ENCODE peak calls at places on chromosomes 1 and 21, in seven cellular contexts. E is CD8-positive, alpha-beta T cell; J is tibial nerve; B is PC-3; U is fibroblast of lung; D is heart left ventricle; H is upper lobe of right lung. M is an unnamed sample. For H3K4me1 and H3K27me3, the result is how much of the 10 kb centered on the place peaks cover.

GRCh38 chr1:38728176-38728908 is 131.2 kb downstream of the RRAGC start:
- DNase-seq in U (peak), H (no peak), E (no peak), D (peak), B (peak), J (peak), M (peak)

GRCh38 chr1:224340711-224341384 is 10.9 kb upstream of the NVL start:
- DNase-seq in J (no peak), H (peak), B (peak), D (no peak), E (peak), U (peak), M (no peak)

GRCh38 chr1:39328110-39328509 is 123.6 kb downstream of the MACF1 start:
- DNase-seq in E (no peak), H (no peak), D (no peak), U (peak), J (no peak), B (no peak), M (no peak)

GRCh38 chr1:176959461-176959860 is 205.1 kb downstream of the ASTN1 start:
- DNase-seq in B (no peak), J (no peak), D (no peak), H (no peak), U (no peak), E (no peak), M (no peak)

GRCh38 chr21:38839683-38840286 is 34.1 kb downstream of the ETS2 start:
- DNase-seq in U (peak), E (no peak), H (no peak), D (no peak), J (no peak), B (peak), M (peak)

GRCh38 chr1:223836586-223836985 is 9.2 kb downstream of the TP53BP2 start:
- DNase-seq in J (no peak), D (no peak), U (no peak), E (no peak), H (no peak), B (peak), M (no peak)

GRCh38 chr1:168419746-168420145 is 124.1 kb downstream of the XCL2 start:
- DNase-seq in D (no peak), H (no peak), J (no peak), U (peak), E (no peak), B (no peak), M (no peak)

GRCh38 chr1:235411489-235412486 is 44.6 kb downstream of the TBCE start:
- DNase-seq in D (no peak), H (no peak), B (no peak), U (peak), J (no peak), E (no peak), M (peak)

GRCh38 chr1:180954766-180955165 is 42.1 kb downstream of the KIAA1614 start:
- DNase-seq in J (no peak), D (no peak), U (no peak), H (peak), B (no peak), E (no peak), M (no peak)

GRCh38 chr1:12760256-12760795 is 13.2 kb upstream of the PRAMEF12 start:
- DNase-seq in U (no peak), E (no peak), D (no peak), H (no peak), J (no peak), B (no peak), M (no peak)

GRCh38 chr21:42496839-42497202 is 797 bp upstream of the RSPH1 start:
- DNase-seq in U (no peak), J (no peak), H (no peak), E (no peak), D (no peak), B (no peak), M (peak)

GRCh38 chr1:226651732-226652105 is 87.4 kb downstream of the ITPKB start:
- DNase-seq in U (no peak), J (no peak), D (no peak), B (no peak), H (no peak), E (no peak), M (no peak)

GRCh38 chr1:13960376-13960987 is 260.5 kb downstream of the PRDM2 start:
- DNase-seq in J (peak), U (peak), D (peak), E (peak), H (peak), B (peak), M (peak)

GRCh38 chr1:158087320-158087927 is 93.3 kb upstream of the CD1D start:
- DNase-seq in B (peak), H (no peak), J (peak), E (no peak), D (peak), U (peak), M (peak)
- TF ChIP-seq CTCF in B (peak), H (peak), J (peak), E (no peak), D (peak), U (peak), M (peak)

GRCh38 chr1:155134322-155134721 is 1.3 kb upstream of the SLC50A1 start:
- DNase-seq in E (no peak), J (no peak), U (no peak), B (peak), D (no peak), H (no peak), M (no peak)

GRCh38 chr1:155134858-155135415 is 715 bp upstream of the SLC50A1 start:
- DNase-seq in J (peak), E (no peak), H (peak), U (peak), D (peak), B (peak), M (peak)

GRCh38 chr1:155137129-155137528 is 1.5 kb downstream of the SLC50A1 start:
- DNase-seq in U (no peak), D (no peak), H (no peak), B (no peak), E (no peak), J (no peak), M (no peak)

GRCh38 chr1:155136728-155137127 is 1.1 kb downstream of the SLC50A1 start:
- DNase-seq in B (no peak), J (no peak), H (no peak), U (no peak), E (no peak), D (no peak), M (peak)

GRCh38 chr1:155135416-155136197 is at the start of gene SLC50A1:
- DNase-seq in D (peak), E (peak), H (peak), U (peak), B (peak), J (peak), M (peak)
- H3K4me1 ChIP-seq in D (half or more), E (under half), H (under half), U (under half), B (half or more), J (half or more), M (under half)

GRCh38 chr1:203049077-203049476 is 22.8 kb downstream of the PPFIA4 start:
- DNase-seq in B (no peak), J (no peak), D (no peak), U (no peak), E (no peak), H (no peak), M (no peak)
- H3K27me3 ChIP-seq in B (under half), J (under half), D (under half), U (under half), E (under half), H (under half), M (under half)

DNA sequence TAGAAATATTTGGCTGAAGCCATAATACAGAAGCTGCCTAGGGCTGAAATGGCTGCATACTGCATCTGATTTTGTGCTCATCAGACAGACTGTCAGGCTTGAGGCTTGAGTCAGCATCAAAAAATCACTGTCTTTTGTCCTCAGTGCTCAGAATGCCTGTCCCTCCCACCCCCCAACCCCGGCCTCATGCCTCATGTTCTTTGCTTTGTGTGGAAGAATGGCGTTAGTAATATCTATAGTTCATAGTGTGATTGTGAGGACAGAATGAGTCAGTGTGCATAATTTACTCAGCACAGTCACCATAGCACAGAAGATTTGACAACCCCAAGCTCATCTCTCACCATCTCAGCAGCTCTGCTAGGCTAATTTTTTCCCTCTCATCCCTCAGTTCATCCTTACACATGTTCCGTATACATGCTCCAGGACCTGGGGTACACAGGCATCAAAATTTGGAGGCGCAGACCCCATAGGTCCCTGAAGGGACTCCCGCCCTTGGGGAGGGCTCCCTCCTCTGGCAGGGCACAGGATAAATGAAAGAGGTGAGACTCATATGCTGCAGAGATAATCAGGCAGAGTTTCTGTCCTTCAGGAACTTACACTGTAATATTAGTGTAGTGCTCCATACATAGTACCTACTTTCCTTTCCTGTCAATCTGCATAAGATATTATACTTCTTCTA is 159.1 kb upstream of the C8B start:
- DNase-seq in U (peak), D (no peak), J (no peak), E (no peak), H (no peak), B (peak), M (no peak)
- TF ChIP-seq CTCF in U (no peak), D (no peak), J (no peak), E (no peak), H (no peak), B (peak), M (no peak)

GRCh38 chr1:228837817-228838716 is 102.8 kb downstream of the RHOU start:
- DNase-seq in D (peak), B (peak), U (peak), E (no peak), J (peak), H (no peak), M (peak)
- H3K4me1 ChIP-seq in D (under half), B (half or more), U (under half), E (under half), J (under half), H (under half), M (under half)

DNA sequence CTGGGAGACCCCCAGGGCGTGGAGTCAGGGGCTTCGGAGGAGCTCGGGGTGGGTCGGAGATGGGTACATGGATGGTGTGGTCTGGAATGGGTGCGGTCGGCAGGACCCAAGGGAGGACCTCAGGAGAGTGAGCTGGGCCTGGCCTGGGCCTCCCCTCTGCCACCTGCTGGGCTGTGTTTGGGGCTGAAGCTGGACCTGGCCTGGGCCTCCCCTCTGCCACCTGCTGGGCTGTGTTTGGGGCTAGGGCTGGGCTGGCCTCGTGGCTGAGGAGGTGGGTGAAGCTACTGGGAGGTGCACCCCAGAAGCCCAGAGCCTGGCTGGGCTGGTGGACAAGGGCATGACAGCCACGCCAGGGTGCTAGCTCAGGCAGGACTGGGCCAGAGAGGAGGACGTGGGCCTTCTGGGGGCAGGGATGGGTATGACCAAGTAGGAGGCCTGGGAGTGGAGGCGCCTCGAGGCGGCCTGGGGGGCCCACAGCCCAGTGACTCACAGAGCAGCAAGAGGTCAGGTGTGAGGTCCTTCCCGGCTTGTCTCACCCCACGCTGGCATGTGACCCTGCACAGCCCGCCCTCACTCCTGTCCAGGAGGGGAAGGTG is 14.5 kb downstream of the SAMD11 start:
- DNase-seq in H (no peak), B (peak), U (peak), J (no peak), D (no peak), E (no peak), M (peak)
- H3K27me3 ChIP-seq in H (half or more), B (under half), U (under half), J (half or more), D (half or more), E (under half), M (half or more)

DNA sequence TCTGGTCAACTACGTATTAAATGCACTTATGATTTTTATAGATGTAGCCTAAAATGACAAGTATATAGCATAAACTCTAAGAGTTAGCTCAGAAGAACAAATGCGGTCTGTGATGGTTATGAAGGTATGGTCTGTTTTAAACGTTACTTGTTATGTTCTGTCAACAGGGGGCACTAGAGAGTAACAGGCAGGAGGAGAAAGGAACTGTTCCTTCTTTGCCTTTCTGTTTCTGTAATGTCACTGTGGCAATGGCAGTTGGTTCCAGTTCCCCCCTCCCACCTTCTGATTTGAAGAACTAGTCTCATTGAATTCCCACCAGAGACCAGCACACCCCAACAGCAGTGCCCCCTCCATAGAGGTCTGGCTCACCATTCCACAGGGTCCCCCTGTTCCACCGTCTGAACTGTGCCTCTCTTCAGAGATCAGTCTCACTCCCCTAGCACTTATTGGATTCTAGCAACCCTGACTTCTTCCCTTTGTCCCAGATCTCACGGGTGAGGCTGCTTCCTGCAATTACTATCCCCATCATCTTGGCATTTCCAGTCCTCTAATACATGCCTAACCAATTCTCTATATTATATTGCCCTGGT is 14.0 kb downstream of the KRTAP24-1 start:
- DNase-seq in U (no peak), E (no peak), J (no peak), D (no peak), B (peak), H (no peak), M (peak)
- TF ChIP-seq CTCF in U (no peak), E (no peak), J (no peak), D (no peak), B (peak), H (no peak), M (no peak)

GRCh38 chr1:31937300-31938183 is 626 bp downstream of the PTP4A2 start:
- DNase-seq in E (peak), H (peak), U (peak), J (peak), B (peak), D (peak), M (peak)
- H3K4me1 ChIP-seq in E (half or more), H (half or more), U (under half), J (half or more), B (half or more), D (under half), M (under half)

DNA sequence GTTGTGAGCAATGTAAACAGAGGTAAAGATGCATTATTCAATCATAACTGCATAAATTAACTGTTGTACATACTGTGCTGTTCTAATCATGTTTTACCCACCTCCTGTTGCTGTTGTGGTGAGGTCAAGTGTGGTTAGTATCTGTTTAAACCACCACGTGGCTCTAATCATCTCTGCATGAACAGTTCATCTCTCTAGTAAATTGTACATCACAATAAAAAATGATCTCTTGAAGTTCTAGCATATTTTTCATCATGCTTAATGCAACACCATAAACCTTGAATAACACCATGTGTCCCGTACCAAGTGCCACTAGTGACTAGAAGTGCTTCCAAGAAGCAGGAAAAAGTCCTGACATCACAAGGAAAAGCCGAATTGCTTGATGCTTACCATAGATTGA is 51.6 kb downstream of the SNRPE start:
- DNase-seq in E (no peak), D (no peak), B (no peak), J (no peak), U (peak), H (no peak), M (no peak)
- H3K27me3 ChIP-seq in E (under half), D (under half), B (under half), J (under half), U (under half), H (under half), M (under half)

GRCh38 chr1:77509898-77510297 is 172.6 kb downstream of the ZZZ3 start:
- DNase-seq in B (no peak), J (no peak), U (no peak), E (no peak), D (no peak), H (no peak), M (no peak)

GRCh38 chr1:77511440-77511840 is 171.0 kb downstream of the ZZZ3 start:
- DNase-seq in E (no peak), D (no peak), U (peak), B (peak), H (no peak), J (no peak), M (no peak)

GRCh38 chr1:77513839-77514763 is 168.4 kb downstream of the ZZZ3 start:
- DNase-seq in E (no peak), B (no peak), U (peak), D (peak), J (no peak), H (no peak), M (no peak)

GRCh38 chr1:77516106-77516505 is 166.4 kb downstream of the ZZZ3 start:
- DNase-seq in B (no peak), E (no peak), U (no peak), J (no peak), D (no peak), H (no peak), M (no peak)

DNA sequence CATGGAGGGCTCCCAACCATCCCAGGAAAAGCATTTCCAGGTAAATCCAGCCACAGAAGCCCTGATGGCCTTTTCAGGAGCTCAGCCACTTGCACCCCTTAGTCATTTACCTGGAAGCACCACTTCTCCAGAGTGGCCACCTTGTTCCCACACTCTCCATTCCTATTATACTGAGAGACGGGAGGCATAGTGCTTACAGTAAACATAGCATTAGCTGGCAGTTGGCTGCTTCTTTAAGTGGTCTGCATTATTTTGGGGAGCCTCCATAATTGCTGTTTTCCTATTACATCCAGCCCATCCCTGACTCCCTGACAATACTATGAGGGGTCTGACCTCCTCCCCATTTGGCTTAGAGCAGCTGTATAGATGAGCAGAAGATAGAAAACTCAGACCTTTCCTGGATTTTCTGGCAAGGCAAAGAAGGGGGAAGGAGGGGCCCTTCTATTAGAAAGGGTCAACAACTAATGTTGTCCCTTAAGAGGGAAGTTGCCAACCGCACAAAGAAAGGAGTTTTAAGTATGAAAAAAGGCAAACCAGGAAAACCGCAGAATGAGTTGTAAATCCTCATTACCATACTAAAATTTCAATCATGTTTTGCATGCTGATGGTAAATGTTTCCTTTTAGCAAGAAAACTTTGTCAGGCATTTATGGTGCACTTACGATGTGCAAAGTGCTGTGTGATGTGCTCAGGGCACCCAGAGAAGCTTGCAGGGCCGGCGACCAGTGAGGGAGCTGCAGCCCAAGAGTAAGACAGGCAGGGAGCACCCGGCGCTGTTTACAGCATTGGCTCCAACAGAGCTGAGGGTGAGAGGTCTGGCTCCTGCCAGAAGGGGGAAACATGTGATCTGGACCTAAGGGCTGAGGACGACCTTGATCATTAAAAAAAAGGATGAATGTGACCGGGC is 167.3 kb downstream of the ZZZ3 start:
- DNase-seq in D (peak), B (no peak), H (no peak), U (peak), E (no peak), J (no peak), M (no peak)
- TF ChIP-seq CTCF in D (no peak), B (no peak), H (no peak), U (no peak), E (no peak), J (no peak), M (no peak)

M was measured in colonic mucosa.